ENCODE peak calls at places on chromosomes 6 and 20, in six cellular contexts. F is endodermal cell, J is fibroblast of the aortic adventitia, O is stomach, A is H1, P is tibial artery. G is an unnamed sample.

GRCh38 chr20:5397418-5397817 is 80.7 kb upstream of the PROKR2 start:
- DNase-seq in F (no peak), J (no peak), O (no peak), A (no peak), P (no peak), G (no peak)

GRCh38 chr20:16528078-16528477 is 45.2 kb downstream of the KIF16B start:
- DNase-seq in F (no peak), J (peak; percentile 77), O (peak; percentile 54), A (no peak), P (no peak), G (peak; percentile 77)

GRCh38 chr20:10603971-10604864 is 69.6 kb downstream of the JAG1 start:
- DNase-seq in F (no peak), J (peak; percentile 89), O (no peak), A (no peak), P (peak; percentile 87), G (peak; percentile 94)

GRCh38 chr6:34110610-34111009 is 35.3 kb downstream of the GRM4 start:
- DNase-seq in F (no peak), J (no peak), O (no peak), A (no peak), P (no peak), G (no peak)

GRCh38 chr6:125019873-125020272 is 57.6 kb downstream of the RNF217 start:
- DNase-seq in F (peak; percentile 71), J (no peak), O (no peak), A (no peak), P (no peak), G (no peak)

GRCh38 chr6:7728855-7729590 is 3.1 kb downstream of the BMP6 start:
- DNase-seq in F (peak; percentile 60), J (peak; percentile 46), O (no peak), A (no peak), P (no peak), G (peak; percentile 57)

GRCh38 chr6:159955945-159956361 is 12.9 kb upstream of the IGF2R start:
- DNase-seq in F (no peak), J (no peak), O (no peak), A (no peak), P (no peak), G (no peak)

GRCh38 chr6:139534472-139535115 is 160.1 kb upstream of the CITED2 start:
- DNase-seq in F (peak; percentile 72), J (no peak), O (no peak), A (no peak), P (no peak), G (no peak)

GRCh38 chr6:55069132-55069781 is 105.1 kb upstream of the HCRTR2 start:
- DNase-seq in F (peak; percentile 72), J (peak; percentile 59), O (peak; percentile 32), A (peak; percentile 2), P (no peak), G (peak; percentile 72)

GRCh38 chr6:79735183-79735582 is 104.1 kb downstream of the SH3BGRL2 start:
- DNase-seq in F (no peak), J (no peak), O (no peak), A (no peak), P (no peak), G (no peak)

GRCh38 chr6:83838727-83839126 is 14.4 kb upstream of the RIPPLY2 start:
- DNase-seq in F (no peak), J (no peak), O (no peak), A (no peak), P (no peak), G (no peak)

GRCh38 chr6:125919618-125920017 is 37.0 kb upstream of the HINT3 start:
- DNase-seq in F (no peak), J (no peak), O (no peak), A (no peak), P (no peak), G (no peak)

GRCh38 chr6:75830959-75831885 is 82.2 kb downstream of the MYO6 start:
- DNase-seq in F (no peak), J (peak; percentile 29), O (no peak), A (no peak), P (no peak), G (peak; percentile 9)

GRCh38 chr6:69820438-69820837 is 23.6 kb upstream of the LMBRD1 start:
- DNase-seq in F (no peak), J (no peak), O (no peak), A (no peak), P (no peak), G (no peak)

GRCh38 chr6:89874438-89874837 is 19.8 kb upstream of the GJA10 start:
- DNase-seq in F (no peak), J (no peak), O (no peak), A (no peak), P (no peak), G (no peak)

GRCh38 chr20:14062786-14063185 is 67.5 kb downstream of the MACROD2 start:
- DNase-seq in F (no peak), J (no peak), O (no peak), A (no peak), P (no peak), G (no peak)

GRCh38 chr6:20657274-20657800 is 123.1 kb downstream of the CDKAL1 start:
- DNase-seq in F (no peak), J (no peak), O (no peak), A (no peak), P (no peak), G (no peak)

GRCh38 chr6:169868458-169868857 is 117.0 kb downstream of the ERMARD start:
- DNase-seq in F (peak; percentile 41), J (no peak), O (peak; percentile 57), A (no peak), P (no peak), G (no peak)

GRCh38 chr6:133623621-133624020 is 265.3 kb upstream of the TCF21 start:
- DNase-seq in F (no peak), J (no peak), O (no peak), A (no peak), P (no peak), G (no peak)

GRCh38 chr6:121999458-122000065 is 399.9 kb upstream of the HSF2 start:
- DNase-seq in F (no peak), J (no peak), O (no peak), A (no peak), P (no peak), G (no peak)

GRCh38 chr6:163176097-163176496 is 238.4 kb upstream of the QKI start:
- DNase-seq in F (no peak), J (no peak), O (no peak), A (no peak), P (no peak), G (no peak)

GRCh38 chr20:50879649-50880550 is 51.3 kb downstream of the ADNP start:
- DNase-seq in F (no peak), J (no peak), O (no peak), A (no peak), P (peak; percentile 0), G (no peak)

GRCh38 chr6:4658486-4658885 is 117.7 kb upstream of the CDYL start:
- DNase-seq in F (no peak), J (no peak), O (no peak), A (no peak), P (no peak), G (no peak)

GRCh38 chr20:62238569-62239277 is 402 bp downstream of the OSBPL2 start:
- DNase-seq in F (peak; percentile 69), J (peak; percentile 17), O (peak; percentile 41), A (no peak), P (no peak), G (no peak)

GRCh38 chr6:129849456-129849855 is 11.7 kb downstream of the TMEM244 start:
- DNase-seq in F (no peak), J (peak; percentile 70), O (no peak), A (no peak), P (no peak), G (peak; percentile 91)

GRCh38 chr6:46267515-46267914 is 96.7 kb upstream of the ENPP5 start:
- DNase-seq in F (no peak), J (no peak), O (no peak), A (no peak), P (no peak), G (no peak)

GRCh38 chr6:86782328-86782727 is 155.0 kb upstream of the HTR1E start:
- DNase-seq in F (no peak), J (no peak), O (no peak), A (no peak), P (no peak), G (no peak)

GRCh38 chr20:41141153-41141815 is 3.9 kb downstream of the PLCG1 start:
- DNase-seq in F (no peak), J (no peak), O (no peak), A (no peak), P (peak; percentile 20), G (peak; percentile 45)

GRCh38 chr6:38552136-38552535 is 87.6 kb downstream of the BTBD9 start:
- DNase-seq in F (no peak), J (no peak), O (no peak), A (no peak), P (no peak), G (no peak)

GRCh38 chr20:45456632-45457031 is 12.9 kb upstream of the WFDC2 start:
- DNase-seq in F (peak; percentile 89), J (no peak), O (peak; percentile 70), A (no peak), P (no peak), G (peak; percentile 10)

GRCh38 chr6:158816329-158816728 is 2.8 kb downstream of the EZR start:
- DNase-seq in F (peak; percentile 48), J (no peak), O (no peak), A (no peak), P (no peak), G (no peak)

GRCh38 chr20:8287328-8287727 is 155.3 kb downstream of the PLCB1 start:
- DNase-seq in F (no peak), J (no peak), O (no peak), A (no peak), P (no peak), G (no peak)

DNA sequence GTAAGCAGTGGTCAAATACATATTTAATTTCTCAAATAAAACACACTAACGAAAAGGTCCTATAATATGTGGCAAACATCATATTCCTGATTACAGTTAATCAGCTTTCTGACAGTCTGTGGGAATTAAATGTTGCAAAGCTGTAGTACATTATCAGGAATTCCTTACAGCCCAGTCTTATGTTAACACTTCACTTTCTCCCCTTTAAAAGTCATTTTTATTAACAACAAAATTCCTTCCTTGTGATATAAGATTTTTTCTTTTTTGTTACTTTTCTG is 636.8 kb downstream of the MMUT start:
- DNase-seq in F (no peak), J (peak; percentile 73), O (no peak), A (no peak), P (no peak), G (peak; percentile 32)
- H3K4me3 ChIP-seq in F (no peak overlapping the region), J (no peak overlapping the region), O (no peak overlapping the region), A (no peak overlapping the region), P (no peak overlapping the region), G (peak overlapping the region; percentile 1)

DNA sequence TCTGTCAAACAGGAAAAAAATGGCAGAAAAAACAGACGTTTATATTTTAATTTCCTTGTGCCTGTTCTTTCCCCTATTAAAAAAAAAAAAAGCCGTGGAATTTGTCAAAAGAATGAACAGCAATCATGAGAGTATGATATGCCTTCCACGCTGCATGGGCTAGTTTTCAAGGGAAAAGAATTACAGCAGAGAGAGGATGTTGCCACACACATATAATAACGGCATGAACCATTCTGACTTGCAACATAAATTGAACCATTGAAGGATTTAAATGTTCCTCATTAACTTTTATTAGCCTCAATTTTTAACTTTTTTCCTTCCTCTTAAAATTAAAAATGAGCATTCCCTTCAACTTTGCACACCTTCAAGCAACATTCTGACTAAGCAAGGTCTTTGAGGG is 301.8 kb downstream of the FOXC1 start:
- DNase-seq in F (no peak), J (peak; percentile 21), O (no peak), A (no peak), P (no peak), G (peak; percentile 63)
- TF ChIP-seq CTCF in F (no peak), J (no peak), O (no peak), A (no peak), P (no peak), G (no peak)

GRCh38 chr6:148364056-148364844 is 21.6 kb downstream of the SASH1 start:
- DNase-seq in F (no peak), J (peak; percentile 74), O (no peak), A (no peak), P (no peak), G (peak; percentile 93)
- H3K4me3 ChIP-seq in F (no peak overlapping the region), J (no peak overlapping the region), O (no peak overlapping the region), A (no peak overlapping the region), P (no peak overlapping the region), G (peak overlapping the region; percentile 29)

GRCh38 chr6:41345901-41346300 is 10.5 kb downstream of the NCR2 start:
- DNase-seq in F (no peak), J (no peak), O (no peak), A (no peak), P (no peak), G (no peak)
- TF ChIP-seq CTCF in F (no peak), J (no peak), O (no peak), A (no peak), P (no peak), G (no peak)

G was measured in fibroblast of pulmonary artery.